ENCODE peak calls at places on chromosomes 7 and 10, in seven cellular contexts. E is fibroblast of villous mesenchyme; S is AG08395; H is activated CD4-positive, alpha-beta T cell treated with anti-CD3 and anti-CD28 coated beads, Interleukin-2, amount 50 U/mL, for 1 hour; Y is GM23338; J is WTC11; O is ovary. A is an unnamed sample.

GRCh38 chr7:116258734-116259133 is 48.4 kb downstream of the TES start:
- DNase-seq in H (peak), O (no peak), J (no peak), Y (peak), S (peak), E (peak), A (peak)

GRCh38 chr7:106484562-106484961 is 176.4 kb downstream of the CCDC71L start:
- DNase-seq in E (peak), S (peak), H (no peak), O (no peak), J (no peak), Y (no peak), A (peak)

GRCh38 chr10:14801693-14802092 is 27.0 kb upstream of the FAM107B start:
- DNase-seq in S (no peak), Y (peak), J (peak), O (peak), E (no peak), H (no peak), A (no peak)

GRCh38 chr7:124188576-124188975 is 155.7 kb upstream of the TMEM229A start:
- DNase-seq in O (no peak), S (no peak), J (no peak), Y (no peak), H (no peak), E (no peak), A (no peak)

GRCh38 chr7:102050864-102051460 is 233.5 kb downstream of the CUX1 start:
- DNase-seq in J (no peak), E (no peak), O (no peak), H (no peak), Y (no peak), S (no peak), A (no peak)

GRCh38 chr10:43938810-43939209 is 290.1 kb upstream of the ZNF32 start:
- DNase-seq in S (no peak), O (no peak), Y (no peak), H (no peak), E (no peak), J (no peak), A (no peak)

GRCh38 chr10:16381083-16381482 is 55.7 kb upstream of the PTER start:
- DNase-seq in J (no peak), H (no peak), E (no peak), Y (no peak), O (no peak), S (no peak), A (peak)

GRCh38 chr10:728603-729002 is 39.1 kb upstream of the DIP2C start:
- DNase-seq in H (no peak), E (no peak), J (no peak), S (no peak), Y (no peak), O (no peak), A (no peak)

GRCh38 chr7:20798694-20799121 is 12.0 kb upstream of the SP8 start:
- DNase-seq in E (no peak), J (peak), O (no peak), H (no peak), S (no peak), Y (peak), A (no peak)

GRCh38 chr10:7605565-7606295 is 61.0 kb downstream of the ITIH5 start:
- DNase-seq in J (no peak), H (no peak), E (no peak), S (no peak), O (no peak), Y (no peak), A (no peak)

GRCh38 chr7:49639068-49639593 is 134.3 kb upstream of the VWC2 start:
- DNase-seq in O (no peak), E (no peak), J (no peak), H (no peak), Y (no peak), S (no peak), A (no peak)

GRCh38 chr7:92584953-92585352 is 5.2 kb downstream of the FAM133B start:
- DNase-seq in S (no peak), H (no peak), Y (peak), O (no peak), J (no peak), E (no peak), A (no peak)

GRCh38 chr10:69438531-69439349 is 12.5 kb upstream of the TSPAN15 start:
- DNase-seq in H (no peak), S (peak), E (peak), J (no peak), Y (no peak), O (no peak), A (peak)

GRCh38 chr10:45602082-45602730 is 70.4 kb downstream of the ZFAND4 start:
- DNase-seq in O (no peak), Y (no peak), H (no peak), S (peak), E (peak), J (no peak), A (no peak)

GRCh38 chr10:15793664-15794063 is 66.6 kb downstream of the MINDY3 start:
- DNase-seq in Y (no peak), J (no peak), E (no peak), O (no peak), H (no peak), S (no peak), A (no peak)

GRCh38 chr7:152856351-152856750 is 96.8 kb downstream of the ACTR3B start:
- DNase-seq in Y (no peak), H (no peak), E (no peak), O (no peak), S (peak), J (no peak), A (no peak)

GRCh38 chr7:111559665-111560064 is 2.6 kb downstream of the IMMP2L start:
- DNase-seq in Y (no peak), E (no peak), H (no peak), S (no peak), J (no peak), O (no peak), A (no peak)

GRCh38 chr7:100801833-100802568 is 25.3 kb downstream of the EPHB4 start:
- DNase-seq in J (no peak), E (peak), Y (no peak), H (no peak), O (peak), S (peak), A (peak)

GRCh38 chr10:88091490-88092061 is 228.2 kb downstream of the PTEN start:
- DNase-seq in Y (no peak), J (no peak), O (no peak), S (no peak), E (peak), H (peak), A (no peak)

GRCh38 chr10:23702977-23703414 is 264.1 kb downstream of the OTUD1 start:
- DNase-seq in H (peak), E (peak), J (peak), Y (peak), O (peak), S (peak), A (peak)

GRCh38 chr7:8149222-8149621 is 112.7 kb downstream of the ICA1 start:
- DNase-seq in H (no peak), S (no peak), O (no peak), J (no peak), E (peak), Y (no peak), A (no peak)

GRCh38 chr7:95509199-95509598 is 23.5 kb downstream of the ASB4 start:
- DNase-seq in J (peak), E (peak), S (peak), O (no peak), Y (peak), H (no peak), A (peak)

GRCh38 chr7:107614425-107614824 is 34.4 kb downstream of the BCAP29 start:
- DNase-seq in H (no peak), S (peak), E (peak), J (no peak), O (no peak), Y (no peak), A (no peak)

GRCh38 chr7:30142710-30143109 is 7.9 kb downstream of the MTURN start:
- DNase-seq in J (no peak), E (peak), O (no peak), S (peak), H (no peak), Y (no peak), A (no peak)

GRCh38 chr7:63927261-63927660 is 71.4 kb upstream of the ZNF722 start:
- DNase-seq in J (no peak), S (no peak), Y (no peak), O (peak), H (no peak), E (no peak), A (no peak)

GRCh38 chr7:7188091-7188490 is 5.7 kb downstream of the C1GALT1 start:
- DNase-seq in H (no peak), Y (no peak), E (no peak), S (no peak), J (no peak), O (no peak), A (no peak)

GRCh38 chr7:84195295-84196006 is 862 bp upstream of the SEMA3A start:
- DNase-seq in J (no peak), Y (no peak), O (no peak), E (peak), H (no peak), S (no peak), A (no peak)

GRCh38 chr10:33876547-33877400 is 542.3 kb upstream of the NRP1 start:
- DNase-seq in S (no peak), O (no peak), H (no peak), E (no peak), Y (no peak), J (no peak), A (no peak)

GRCh38 chr7:35725280-35725680 is 30.3 kb upstream of the HERPUD2 start:
- DNase-seq in Y (peak), S (no peak), H (peak), J (no peak), E (no peak), O (no peak), A (no peak)

GRCh38 chr7:1851731-1852531 is 181.9 kb downstream of the ELFN1 start:
- DNase-seq in O (peak), E (no peak), J (peak), H (no peak), Y (no peak), S (no peak), A (no peak)

GRCh38 chr7:82345886-82346285 is 97.7 kb downstream of the CACNA2D1 start:
- DNase-seq in E (no peak), H (no peak), S (no peak), J (no peak), O (no peak), Y (no peak), A (no peak)

GRCh38 chr7:17772581-17773288 is 167.6 kb downstream of the SNX13 start:
- DNase-seq in S (no peak), Y (no peak), O (no peak), E (no peak), H (no peak), J (no peak), A (no peak)

GRCh38 chr7:101308245-101309085 is 13.1 kb downstream of the IFT22 start:
- DNase-seq in E (peak), O (no peak), J (peak), S (no peak), H (no peak), Y (peak), A (no peak)

GRCh38 chr10:124043310-124044142 is 49.9 kb downstream of the CHST15 start:
- DNase-seq in Y (no peak), O (no peak), J (no peak), E (no peak), H (no peak), S (no peak), A (no peak)

GRCh38 chr10:104498345-104498955 is 142.6 kb upstream of the SORCS3 start:
- DNase-seq in O (no peak), J (no peak), Y (peak), S (no peak), E (no peak), H (no peak), A (no peak)

GRCh38 chr7:133358728-133359127 is 105.8 kb downstream of the EXOC4 start:
- DNase-seq in E (peak), J (no peak), O (no peak), Y (no peak), H (no peak), S (peak), A (no peak)

GRCh38 chr7:108001759-108002725 is 919 bp downstream of the LAMB1 start:
- DNase-seq in S (peak), Y (peak), H (no peak), E (no peak), J (peak), O (peak), A (peak)

GRCh38 chr7:590731-591551 is 71.3 kb upstream of the PDGFA start:
- DNase-seq in Y (no peak), J (no peak), H (no peak), S (no peak), O (no peak), E (no peak), A (no peak)

GRCh38 chr7:17706734-17707133 is 233.6 kb downstream of the SNX13 start:
- DNase-seq in O (peak), E (peak), Y (peak), H (peak), S (peak), J (peak), A (peak)